ENCODE peak calls at places on chromosomes 1 and 21, in six cellular contexts. R is left ventricle myocardium inferior; B is astrocyte of the cerebellum; Z is CD8-positive, alpha-beta T cell; A is left colon; T is cardiac muscle cell. S is an unnamed sample.

GRCh38 chr1:21149862-21150432 is 26.8 kb downstream of the EIF4G3 start:
- DNase-seq in R (no peak), B (peak), Z (no peak), A (no peak), T (peak), S (peak)

GRCh38 chr1:234851450-234852438 is 241.8 kb upstream of the IRF2BP2 start:
- DNase-seq in R (no peak), B (no peak), Z (no peak), A (peak), T (no peak), S (no peak)

GRCh38 chr1:50967416-50968020 is 2.5 kb upstream of the CDKN2C start:
- DNase-seq in R (no peak), B (no peak), Z (no peak), A (no peak), T (no peak), S (no peak)

GRCh38 chr1:101137144-101138126 is 99.4 kb upstream of the S1PR1 start:
- DNase-seq in R (no peak), B (peak), Z (no peak), A (no peak), T (no peak), S (no peak)

GRCh38 chr1:220813013-220813412 is 26.3 kb downstream of the MTARC1 start:
- DNase-seq in R (no peak), B (no peak), Z (no peak), A (no peak), T (no peak), S (no peak)

GRCh38 chr1:153741946-153742345 is 14.1 kb downstream of the INTS3 start:
- DNase-seq in R (no peak), B (no peak), Z (no peak), A (no peak), T (no peak), S (no peak)

GRCh38 chr1:58076258-58076657 is 470.3 kb downstream of the OMA1 start:
- DNase-seq in R (no peak), B (no peak), Z (no peak), A (no peak), T (no peak), S (no peak)

GRCh38 chr1:206685256-206685748 is 597 bp downstream of the MAPKAPK2 start:
- DNase-seq in R (no peak), B (no peak), Z (peak), A (peak), T (peak), S (no peak)

GRCh38 chr21:23858878-23859277 is 1748.4 kb downstream of the MRPL39 start:
- DNase-seq in R (no peak), B (no peak), Z (no peak), A (no peak), T (peak), S (no peak)

S was measured in smooth muscle cell of the brain vasculature.